ENCODE peak calls at places on chromosomes 6 and 20, in six cellular contexts. Y, L, R, P, H and T are unnamed samples. For H3K4me1 and H3K9me3, the result is how much of the 10 kb centered on the place peaks cover.

GRCh38 chr6:78598966-78599365 is 268.4 kb upstream of the IRAK1BP1 start:
- DNase-seq in R (no peak), Y (no peak), L (peak), P (no peak), H (peak), T (no peak)

GRCh38 chr6:20599302-20600051 is 65.2 kb downstream of the CDKAL1 start:
- DNase-seq in L (no peak), P (no peak), H (no peak), R (no peak), Y (no peak), T (no peak)

GRCh38 chr20:38590682-38591483 is 9.9 kb downstream of the ADIG start:
- DNase-seq in H (no peak), L (no peak), R (no peak), Y (no peak), P (no peak), T (no peak)

GRCh38 chr6:3345836-3346235 is 87.1 kb downstream of the PSMG4 start:
- DNase-seq in H (no peak), L (no peak), P (no peak), Y (no peak), R (no peak), T (no peak)

GRCh38 chr20:4113546-4113945 is 98.2 kb upstream of the RNF24 start:
- DNase-seq in R (no peak), L (no peak), P (no peak), Y (no peak), H (no peak), T (no peak)

GRCh38 chr20:57710841-57711240 is 1.0 kb upstream of the PMEPA1 start:
- DNase-seq in H (no peak), R (no peak), Y (no peak), L (no peak), P (no peak), T (no peak)

GRCh38 chr6:45896783-45897441 is 118.7 kb downstream of the CLIC5 start:
- DNase-seq in L (no peak), H (no peak), P (peak), R (no peak), Y (no peak), T (no peak)

GRCh38 chr6:72855471-72855870 is 233.6 kb downstream of the KCNQ5 start:
- DNase-seq in L (no peak), R (no peak), Y (no peak), H (no peak), P (no peak), T (no peak)

GRCh38 chr20:11796041-11796440 is 121.7 kb upstream of the BTBD3 start:
- DNase-seq in P (no peak), L (no peak), Y (no peak), R (no peak), H (no peak), T (no peak)

GRCh38 chr6:111989743-111990142 is 64.2 kb upstream of the CCN6 start:
- DNase-seq in P (no peak), H (no peak), Y (no peak), L (no peak), R (no peak), T (no peak)

GRCh38 chr20:37936451-37936850 is 33.5 kb downstream of the VSTM2L start:
- DNase-seq in H (no peak), P (no peak), R (no peak), L (no peak), Y (peak), T (no peak)

GRCh38 chr6:56407883-56408282 is 160.5 kb upstream of the COL21A1 start:
- DNase-seq in L (no peak), P (no peak), H (no peak), R (no peak), Y (no peak), T (no peak)

GRCh38 chr20:57287007-57287810 is 20.8 kb upstream of the BMP7 start:
- DNase-seq in R (no peak), Y (no peak), H (no peak), L (no peak), P (no peak), T (no peak)

GRCh38 chr20:50094522-50094921 is 18.4 kb downstream of the UBE2V1 start:
- DNase-seq in Y (no peak), L (no peak), P (no peak), R (no peak), H (no peak), T (no peak)

GRCh38 chr6:99119109-99120031 is 171.6 kb upstream of the FBXL4 start:
- DNase-seq in P (no peak), Y (no peak), R (peak), H (no peak), L (peak), T (no peak)

GRCh38 chr6:72819609-72820008 is 197.7 kb downstream of the KCNQ5 start:
- DNase-seq in L (no peak), R (no peak), H (peak), P (no peak), Y (no peak), T (no peak)

GRCh38 chr20:63239431-63239830 is 3.7 kb downstream of the BIRC7 start:
- DNase-seq in P (no peak), H (no peak), L (no peak), R (no peak), Y (no peak), T (no peak)

GRCh38 chr6:43977404-43978111 is 149.7 kb downstream of the MRPL14 start:
- DNase-seq in H (no peak), Y (peak), R (no peak), L (no peak), P (no peak), T (no peak)

GRCh38 chr6:112437053-112437452 is 89.9 kb downstream of the RFPL4B start:
- DNase-seq in L (no peak), P (no peak), R (no peak), H (no peak), Y (no peak), T (no peak)

GRCh38 chr6:99031957-99032356 is 84.2 kb upstream of the FBXL4 start:
- DNase-seq in L (no peak), P (no peak), Y (no peak), H (no peak), R (no peak), T (no peak)

GRCh38 chr6:7815716-7816115 is 89.8 kb downstream of the BMP6 start:
- DNase-seq in R (no peak), H (no peak), Y (no peak), P (no peak), L (no peak), T (no peak)

GRCh38 chr6:83430606-83431544 is at the start of gene ME1:
- DNase-seq in H (peak), R (peak), P (peak), L (peak), Y (peak), T (peak)

GRCh38 chr6:83431545-83432165 is 804 bp upstream of the ME1 start:
- DNase-seq in H (peak), L (peak), Y (no peak), R (peak), P (no peak), T (no peak)

GRCh38 chr6:83432626-83433025 is 1.8 kb upstream of the ME1 start:
- DNase-seq in H (no peak), Y (no peak), P (no peak), L (no peak), R (no peak), T (no peak)

GRCh38 chr6:83429269-83429668 is 1.6 kb downstream of the ME1 start:
- DNase-seq in R (no peak), L (no peak), P (no peak), Y (no peak), H (peak), T (no peak)

DNA sequence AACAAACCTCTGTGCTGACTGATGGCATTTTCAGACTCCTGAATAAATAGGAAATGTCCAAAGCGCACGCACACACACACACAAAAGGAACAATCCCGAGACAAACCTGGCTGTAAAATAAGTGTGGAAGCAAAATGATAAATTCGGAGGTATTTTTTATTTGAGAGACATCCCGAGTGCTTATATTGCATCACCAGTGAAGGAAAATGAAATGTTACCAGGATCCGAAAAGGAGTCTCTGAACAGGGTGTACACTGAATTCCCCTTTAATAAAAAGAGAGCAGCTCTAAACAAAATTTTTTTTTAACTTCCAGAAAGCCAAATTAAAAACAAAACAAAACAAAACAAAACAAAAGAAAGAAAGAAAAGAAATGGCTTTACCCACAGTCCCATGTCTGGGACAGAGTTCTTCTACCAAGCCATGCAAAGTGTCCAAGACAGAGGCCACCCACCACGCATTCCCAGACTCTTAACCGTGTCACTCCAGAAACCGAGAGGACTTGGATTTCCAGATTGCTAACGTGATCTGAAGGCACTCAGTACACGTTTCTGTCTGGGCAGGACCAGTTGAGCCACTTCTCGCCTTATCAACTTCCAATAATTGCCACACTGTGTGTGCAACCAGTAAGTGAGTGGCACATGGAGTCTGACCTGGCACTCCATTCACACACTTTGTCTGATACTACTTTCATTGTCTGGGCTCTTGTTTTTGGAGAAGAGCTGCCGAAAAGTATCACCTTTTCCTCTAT is 820 bp downstream of the ME1 start:
- DNase-seq in Y (no peak), P (peak), L (peak), H (peak), R (peak), T (peak)
- H3K27ac ChIP-seq in Y (no peak), P (peak), L (peak), H (peak), R (peak), T (peak)

GRCh38 chr6:70874181-70874913 is 82.5 kb downstream of the B3GAT2 start:
- DNase-seq in H (no peak), L (no peak), R (no peak), P (no peak), Y (no peak), T (no peak)
- H3K4me1 ChIP-seq in H (under half), L (under half), R (under half), P (under half), Y (under half), T (under half)

GRCh38 chr6:88476388-88476787 is 310.2 kb upstream of the CNR1 start:
- DNase-seq in R (no peak), H (no peak), P (no peak), L (no peak), Y (no peak), T (no peak)
- H3K9me3 ChIP-seq in R (under half), H (under half), P (under half), L (under half), Y (under half), T (under half)

DNA sequence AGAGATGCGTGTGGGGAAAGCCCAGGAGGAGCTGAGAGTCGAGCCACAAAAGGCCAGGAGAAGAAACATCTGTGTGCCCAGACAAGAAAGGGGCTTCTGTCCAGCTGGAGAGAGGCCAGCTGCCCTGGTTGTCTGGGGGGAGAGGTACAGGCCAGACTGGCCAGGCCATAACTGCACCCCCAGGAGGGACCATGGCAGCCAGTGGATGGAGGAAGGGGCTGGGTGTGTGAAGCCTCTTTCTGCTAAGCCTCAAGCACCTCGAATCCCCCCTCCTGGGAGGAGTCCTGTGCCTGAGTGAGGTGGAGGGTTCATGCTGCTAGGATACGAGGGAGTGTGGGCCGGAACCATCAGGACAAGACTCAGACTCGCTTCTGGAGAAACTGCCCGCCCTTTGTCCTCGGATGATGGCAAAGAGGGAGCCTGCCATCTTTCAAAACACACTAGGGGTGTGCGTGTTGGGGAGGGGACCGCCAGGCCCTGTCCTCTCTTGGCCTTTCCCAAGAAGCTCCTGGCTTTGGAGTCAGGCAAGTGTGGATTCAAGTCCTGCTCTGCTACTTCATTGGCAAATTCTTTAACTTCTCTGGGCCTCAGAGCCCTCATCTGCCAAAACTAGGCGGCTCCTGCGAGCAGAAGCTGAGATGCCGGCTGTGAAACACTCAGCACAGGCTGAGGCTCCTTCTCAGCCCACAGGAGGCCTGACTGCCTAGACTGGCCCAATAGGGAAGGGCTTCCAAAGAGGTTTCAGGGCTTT is 90.3 kb downstream of the ASXL1 start:
- DNase-seq in L (no peak), P (no peak), R (no peak), Y (peak), H (no peak), T (peak)
- H3K27ac ChIP-seq in L (no peak), P (peak), R (no peak), Y (no peak), H (no peak), T (no peak)

DNA sequence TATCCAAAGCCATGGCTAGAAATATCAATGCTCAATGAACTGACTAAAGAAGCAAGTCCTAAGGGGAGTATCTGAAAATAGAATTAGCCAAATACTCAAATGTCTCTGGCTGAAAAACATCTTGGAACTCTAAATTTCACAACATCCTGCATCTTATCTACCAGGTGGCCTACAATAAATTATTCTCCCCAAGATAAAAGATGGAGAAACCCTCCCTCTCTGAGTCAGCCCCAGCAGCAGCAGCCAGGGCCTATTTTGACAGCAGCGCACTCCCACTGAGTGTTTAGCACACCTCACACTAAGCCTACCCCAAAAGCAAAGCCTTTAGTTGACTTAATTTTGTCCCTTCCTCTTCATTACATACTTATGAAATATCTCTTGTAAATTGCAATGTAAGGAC is 5.9 kb downstream of the CALHM6 start:
- DNase-seq in Y (no peak), H (no peak), P (no peak), L (no peak), R (no peak), T (no peak)
- H3K4me1 ChIP-seq in Y (under half), H (under half), P (under half), L (under half), R (under half), T (under half)

DNA sequence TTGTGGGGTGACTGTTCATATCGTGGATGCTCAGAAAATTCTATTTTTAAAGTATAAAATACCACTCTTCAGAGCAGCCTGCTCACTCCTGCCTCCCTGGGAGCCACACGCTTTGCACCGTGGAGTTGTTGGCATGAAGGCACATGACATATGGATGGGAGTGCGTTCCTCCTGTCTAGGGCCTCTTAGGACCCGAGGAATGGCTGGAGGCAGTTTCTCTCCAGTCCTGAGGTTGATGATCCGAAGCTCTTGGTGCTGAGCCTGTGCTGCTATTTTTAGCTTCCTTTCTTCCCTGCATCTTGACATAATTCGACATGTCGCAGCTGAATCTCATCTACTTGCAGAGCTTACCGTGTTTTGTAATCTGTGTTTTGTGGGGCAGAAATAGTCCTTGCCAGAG is 73.9 kb downstream of the PHACTR3 start:
- DNase-seq in H (no peak), L (no peak), P (no peak), R (no peak), Y (no peak), T (no peak)
- H3K9me3 ChIP-seq in H (under half), L (under half), P (under half), R (under half), Y (under half), T (under half)

GRCh38 chr6:134106702-134107101 is 54.3 kb upstream of the SLC2A12 start:
- DNase-seq in L (no peak), H (no peak), Y (no peak), P (no peak), R (no peak), T (no peak)

GRCh38 chr6:134101479-134101878 is 49.1 kb upstream of the SLC2A12 start:
- DNase-seq in Y (no peak), R (no peak), L (no peak), H (no peak), P (no peak), T (no peak)

GRCh38 chr6:134105903-134106302 is 53.5 kb upstream of the SLC2A12 start:
- DNase-seq in R (no peak), H (peak), Y (no peak), P (no peak), L (no peak), T (no peak)

GRCh38 chr6:134099770-134100169 is 47.3 kb upstream of the SLC2A12 start:
- DNase-seq in R (no peak), H (no peak), L (no peak), P (no peak), Y (no peak), T (no peak)

DNA sequence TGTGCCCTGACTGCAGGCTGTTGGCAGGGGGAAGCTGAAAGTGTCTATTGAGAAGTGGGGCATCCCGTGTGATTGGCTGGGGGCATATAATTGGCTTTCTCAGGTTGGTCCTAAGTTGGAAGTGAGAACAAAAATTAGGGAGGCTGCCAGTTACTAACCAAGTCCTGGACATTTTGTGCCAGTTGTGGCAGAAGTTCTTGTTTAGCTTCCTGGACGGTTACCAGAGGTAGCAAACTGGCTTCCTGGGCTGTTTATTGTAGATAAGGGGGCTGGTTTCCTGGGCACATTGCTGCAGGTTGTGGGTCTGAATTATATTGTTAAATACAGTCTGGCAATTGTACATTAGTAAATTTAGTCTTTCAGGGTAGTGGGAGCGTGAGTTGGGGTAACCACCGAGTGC is 50.6 kb upstream of the SLC2A12 start:
- DNase-seq in R (no peak), L (no peak), H (no peak), Y (no peak), P (no peak), T (no peak)
- H3K27ac ChIP-seq in R (no peak), L (no peak), H (no peak), Y (no peak), P (no peak), T (no peak)

GRCh38 chr6:69632932-69633331 is 163.9 kb downstream of the LMBRD1 start:
- DNase-seq in P (no peak), L (no peak), H (no peak), R (no peak), Y (no peak), T (no peak)

GRCh38 chr6:69627625-69628024 is 169.2 kb downstream of the LMBRD1 start:
- DNase-seq in R (no peak), P (no peak), Y (no peak), H (no peak), L (no peak), T (no peak)

GRCh38 chr6:69624944-69625343 is 171.9 kb downstream of the LMBRD1 start:
- DNase-seq in P (no peak), H (no peak), R (no peak), Y (no peak), L (no peak), T (no peak)

GRCh38 chr6:69631552-69632346 is 165.1 kb downstream of the LMBRD1 start:
- DNase-seq in R (no peak), P (no peak), Y (no peak), L (no peak), H (no peak), T (no peak)

GRCh38 chr6:69630767-69631166 is 166.0 kb downstream of the LMBRD1 start:
- DNase-seq in R (no peak), P (no peak), L (no peak), Y (no peak), H (no peak), T (no peak)
- H3K4me1 ChIP-seq in R (under half), P (under half), L (under half), Y (under half), H (under half), T (under half)